ENCODE peak calls at places on chromosomes 6 and 20, in five cellular contexts. One of them, this sample, is unnamed.

GRCh38 chr6:16762265-16762546 is 946 bp upstream of the ATXN1 start:
- DNase-seq in WTC11: no peak
- DNase-seq in BJ: no peak
- DNase-seq in cardiac fibroblast: peak
- DNase-seq in heart right ventricle: no peak
- DNase-seq in this sample: peak

GRCh38 chr6:71290611-71291010 is 2.0 kb downstream of the OGFRL1 start:
- DNase-seq in cardiac fibroblast: no peak
- DNase-seq in WTC11: no peak
- DNase-seq in BJ: no peak
- DNase-seq in heart right ventricle: no peak
- DNase-seq in this sample: no peak

GRCh38 chr6:127102299-127102698 is 16.2 kb upstream of the RSPO3 start:
- DNase-seq in BJ: peak
- DNase-seq in heart right ventricle: no peak
- DNase-seq in cardiac fibroblast: peak
- DNase-seq in WTC11: no peak
- DNase-seq in this sample: peak

GRCh38 chr6:22240025-22240424 is 56.8 kb downstream of the PRL start:
- DNase-seq in BJ: no peak
- DNase-seq in cardiac fibroblast: no peak
- DNase-seq in heart right ventricle: no peak
- DNase-seq in WTC11: no peak
- DNase-seq in this sample: no peak

GRCh38 chr6:152351110-152351509 is 286.1 kb downstream of the SYNE1 start:
- DNase-seq in cardiac fibroblast: no peak
- DNase-seq in WTC11: no peak
- DNase-seq in heart right ventricle: peak
- DNase-seq in BJ: no peak
- DNase-seq in this sample: no peak

GRCh38 chr6:71291991-71292390 is 3.4 kb downstream of the OGFRL1 start:
- DNase-seq in cardiac fibroblast: peak
- DNase-seq in heart right ventricle: no peak
- DNase-seq in WTC11: no peak
- DNase-seq in BJ: no peak
- DNase-seq in this sample: no peak

GRCh38 chr6:112253505-112253841 is 894 bp downstream of the LAMA4 start:
- DNase-seq in heart right ventricle: peak
- DNase-seq in BJ: no peak
- DNase-seq in WTC11: no peak
- DNase-seq in cardiac fibroblast: no peak
- DNase-seq in this sample: no peak

GRCh38 chr20:51508158-51508557 is 34.4 kb downstream of the NFATC2 start:
- DNase-seq in cardiac fibroblast: no peak
- DNase-seq in BJ: no peak
- DNase-seq in heart right ventricle: no peak
- DNase-seq in WTC11: no peak
- DNase-seq in this sample: no peak

GRCh38 chr20:51573576-51574243 is 31.2 kb upstream of the NFATC2 start:
- DNase-seq in cardiac fibroblast: peak
- DNase-seq in WTC11: no peak
- DNase-seq in heart right ventricle: peak
- DNase-seq in BJ: no peak
- DNase-seq in this sample: no peak

GRCh38 chr6:104795363-104795762 is 64.4 kb downstream of the HACE1 start:
- DNase-seq in cardiac fibroblast: no peak
- DNase-seq in heart right ventricle: no peak
- DNase-seq in BJ: no peak
- DNase-seq in WTC11: no peak
- DNase-seq in this sample: no peak

GRCh38 chr6:87718662-87719433 is 16.8 kb upstream of the AKIRIN2 start:
- DNase-seq in WTC11: no peak
- DNase-seq in heart right ventricle: no peak
- DNase-seq in BJ: no peak
- DNase-seq in cardiac fibroblast: peak
- DNase-seq in this sample: no peak

GRCh38 chr6:159866286-159867247 is 24.2 kb upstream of the MAS1 start:
- DNase-seq in BJ: no peak
- DNase-seq in heart right ventricle: no peak
- DNase-seq in cardiac fibroblast: no peak
- DNase-seq in WTC11: no peak
- DNase-seq in this sample: no peak

GRCh38 chr6:170087946-170088348 is 202.9 kb downstream of the DLL1 start:
- DNase-seq in WTC11: peak
- DNase-seq in heart right ventricle: no peak
- DNase-seq in BJ: no peak
- DNase-seq in cardiac fibroblast: no peak
- DNase-seq in this sample: no peak

GRCh38 chr6:44067073-44067759 is 60.0 kb downstream of the MRPL14 start:
- DNase-seq in heart right ventricle: no peak
- DNase-seq in cardiac fibroblast: no peak
- DNase-seq in WTC11: no peak
- DNase-seq in BJ: no peak
- DNase-seq in this sample: no peak

GRCh38 chr20:47297746-47298145 is 58.8 kb downstream of the ZMYND8 start:
- DNase-seq in WTC11: no peak
- DNase-seq in cardiac fibroblast: no peak
- DNase-seq in heart right ventricle: no peak
- DNase-seq in BJ: no peak
- DNase-seq in this sample: no peak

GRCh38 chr20:10672579-10673127 is 1.1 kb downstream of the JAG1 start:
- DNase-seq in cardiac fibroblast: peak
- DNase-seq in WTC11: peak
- DNase-seq in heart right ventricle: peak
- DNase-seq in BJ: no peak
- DNase-seq in this sample: peak

GRCh38 chr20:38812915-38813573 is 7.5 kb downstream of the PPP1R16B start:
- DNase-seq in heart right ventricle: no peak
- DNase-seq in cardiac fibroblast: no peak
- DNase-seq in BJ: no peak
- DNase-seq in WTC11: no peak
- DNase-seq in this sample: no peak

GRCh38 chr20:4702562-4703280 is 19.0 kb upstream of the PRND start:
- DNase-seq in WTC11: no peak
- DNase-seq in heart right ventricle: no peak
- DNase-seq in cardiac fibroblast: no peak
- DNase-seq in BJ: no peak
- DNase-seq in this sample: no peak

GRCh38 chr6:30720738-30721197 is 616 bp downstream of the TUBB start:
- DNase-seq in cardiac fibroblast: peak
- DNase-seq in heart right ventricle: peak
- DNase-seq in BJ: no peak
- DNase-seq in WTC11: peak
- DNase-seq in this sample: no peak

GRCh38 chr6:73293331-73293730 is 30.3 kb upstream of the KHDC1 start:
- DNase-seq in WTC11: no peak
- DNase-seq in heart right ventricle: no peak
- DNase-seq in cardiac fibroblast: no peak
- DNase-seq in BJ: no peak
- DNase-seq in this sample: no peak

GRCh38 chr20:18585134-18585533 is 2.7 kb upstream of the DTD1 start:
- DNase-seq in heart right ventricle: no peak
- DNase-seq in WTC11: peak
- DNase-seq in BJ: peak
- DNase-seq in cardiac fibroblast: peak
- DNase-seq in this sample: peak

GRCh38 chr6:91436448-91436847 is 849.6 kb upstream of the MAP3K7 start:
- DNase-seq in heart right ventricle: no peak
- DNase-seq in cardiac fibroblast: no peak
- DNase-seq in BJ: no peak
- DNase-seq in WTC11: no peak
- DNase-seq in this sample: no peak

GRCh38 chr6:50849016-50849748 is 30.5 kb downstream of the TFAP2B start:
- DNase-seq in WTC11: peak
- DNase-seq in cardiac fibroblast: no peak
- DNase-seq in BJ: no peak
- DNase-seq in heart right ventricle: no peak
- DNase-seq in this sample: no peak

GRCh38 chr6:100452998-100453397 is 11.7 kb downstream of the SIM1 start:
- DNase-seq in BJ: peak
- DNase-seq in WTC11: no peak
- DNase-seq in heart right ventricle: no peak
- DNase-seq in cardiac fibroblast: no peak
- DNase-seq in this sample: peak

GRCh38 chr20:57248132-57248797 is 18.2 kb downstream of the BMP7 start:
- DNase-seq in heart right ventricle: no peak
- DNase-seq in cardiac fibroblast: no peak
- DNase-seq in WTC11: no peak
- DNase-seq in BJ: no peak
- DNase-seq in this sample: no peak

GRCh38 chr6:143037470-143037869 is 23.2 kb upstream of the AIG1 start:
- DNase-seq in cardiac fibroblast: no peak
- DNase-seq in BJ: no peak
- DNase-seq in heart right ventricle: no peak
- DNase-seq in WTC11: no peak
- DNase-seq in this sample: no peak

GRCh38 chr6:158770533-158770932 is 48.6 kb downstream of the EZR start:
- DNase-seq in WTC11: no peak
- DNase-seq in heart right ventricle: peak
- DNase-seq in cardiac fibroblast: no peak
- DNase-seq in BJ: no peak
- DNase-seq in this sample: no peak

GRCh38 chr6:79384845-79385244 is 150.4 kb upstream of the HMGN3 start:
- DNase-seq in cardiac fibroblast: peak
- DNase-seq in BJ: no peak
- DNase-seq in WTC11: no peak
- DNase-seq in heart right ventricle: no peak
- DNase-seq in this sample: no peak

GRCh38 chr6:40355532-40355931 is 231.6 kb downstream of the LRFN2 start:
- DNase-seq in BJ: no peak
- DNase-seq in cardiac fibroblast: no peak
- DNase-seq in WTC11: no peak
- DNase-seq in heart right ventricle: no peak
- DNase-seq in this sample: no peak

GRCh38 chr6:128518531-128519131 is 1.8 kb downstream of the PTPRK start:
- DNase-seq in WTC11: no peak
- DNase-seq in cardiac fibroblast: peak
- DNase-seq in heart right ventricle: no peak
- DNase-seq in BJ: no peak
- DNase-seq in this sample: no peak

GRCh38 chr6:128517124-128517523 is 3.3 kb downstream of the PTPRK start:
- DNase-seq in BJ: no peak
- DNase-seq in heart right ventricle: no peak
- DNase-seq in cardiac fibroblast: no peak
- DNase-seq in WTC11: no peak
- DNase-seq in this sample: no peak

GRCh38 chr6:128513878-128514277 is 6.5 kb downstream of the PTPRK start:
- DNase-seq in cardiac fibroblast: no peak
- DNase-seq in BJ: no peak
- DNase-seq in WTC11: no peak
- DNase-seq in heart right ventricle: no peak
- DNase-seq in this sample: no peak

GRCh38 chr6:128515550-128516513 is 4.6 kb downstream of the PTPRK start:
- DNase-seq in cardiac fibroblast: peak
- DNase-seq in BJ: no peak
- DNase-seq in WTC11: no peak
- DNase-seq in heart right ventricle: no peak
- DNase-seq in this sample: no peak

DNA sequence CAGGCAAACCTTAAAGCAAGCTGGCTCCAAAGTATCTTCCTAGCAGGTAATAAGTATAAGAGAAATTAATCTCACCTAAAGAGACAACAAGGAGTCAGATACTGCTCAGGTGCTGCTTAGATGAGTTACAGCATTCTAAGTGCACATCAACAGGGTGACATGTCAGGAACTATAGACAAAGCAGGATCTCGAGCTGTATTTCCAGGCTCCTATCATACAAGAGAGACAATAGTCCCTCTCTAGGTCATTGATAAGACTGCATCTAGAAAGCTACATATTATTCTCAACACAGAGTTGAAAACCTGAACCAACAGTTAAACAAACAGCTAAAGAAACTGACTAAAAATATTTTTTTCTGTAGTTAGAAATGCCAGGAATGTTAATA is 3.9 kb downstream of the PTPRK start:
- DNase-seq in WTC11: no peak
- DNase-seq in cardiac fibroblast: peak
- DNase-seq in BJ: no peak
- DNase-seq in heart right ventricle: no peak
- DNase-seq in this sample: peak
- TF ChIP-seq CTCF in WTC11: no peak
- TF ChIP-seq CTCF in cardiac fibroblast: peak
- TF ChIP-seq CTCF in BJ: peak
- TF ChIP-seq CTCF in heart right ventricle: peak
- TF ChIP-seq CTCF in this sample: peak

DNA sequence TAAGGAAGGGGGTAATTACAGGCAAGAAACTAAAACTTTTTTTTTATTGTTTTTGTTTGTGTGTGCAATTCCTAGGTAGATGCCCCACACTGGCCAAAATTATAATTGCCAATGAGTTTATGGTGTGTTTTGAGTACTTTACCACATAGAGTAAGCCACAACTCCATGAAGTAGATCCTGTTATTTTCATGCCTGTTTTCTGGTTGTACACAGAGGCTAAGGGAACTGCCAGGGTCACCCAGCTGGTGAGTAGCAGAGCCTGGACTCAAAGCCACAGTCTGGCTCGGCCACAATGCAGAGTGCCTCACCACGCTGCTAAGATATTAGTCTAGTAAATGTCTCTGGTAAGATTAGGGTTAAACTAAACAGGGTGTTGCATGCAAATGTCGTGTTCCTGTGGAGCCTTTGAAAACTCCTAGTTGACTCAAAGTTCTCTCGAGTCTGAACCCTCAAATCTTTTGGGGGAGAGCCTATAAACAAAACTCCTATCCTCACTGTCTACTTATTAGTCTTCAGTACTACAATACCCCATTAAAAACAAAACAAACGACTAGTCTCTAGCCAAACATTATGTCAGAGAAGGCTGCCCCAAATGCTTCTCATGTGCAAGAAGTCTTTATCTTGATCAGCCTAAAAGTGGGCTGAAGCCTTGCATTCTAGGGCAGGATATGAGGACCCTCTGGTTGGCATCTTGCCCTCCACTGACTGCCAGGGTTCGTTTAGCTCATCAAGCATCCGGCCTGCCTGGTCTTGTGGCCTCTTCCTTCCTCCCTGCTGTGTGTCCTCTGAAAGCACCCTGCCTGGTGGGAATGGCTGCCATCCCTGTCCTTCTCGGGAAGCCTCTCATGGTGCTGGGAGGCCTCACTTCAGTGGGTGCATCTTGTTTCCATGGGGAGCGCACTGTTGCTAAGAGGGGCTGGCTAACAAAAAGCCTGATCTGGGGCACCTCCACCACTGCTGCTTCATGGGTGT is 4.2 kb downstream of the DUSP22 start:
- DNase-seq in BJ: no peak
- DNase-seq in WTC11: no peak
- DNase-seq in heart right ventricle: peak
- DNase-seq in cardiac fibroblast: no peak
- DNase-seq in this sample: no peak
- TF ChIP-seq CTCF in BJ: no peak
- TF ChIP-seq CTCF in WTC11: no peak
- TF ChIP-seq CTCF in heart right ventricle: peak
- TF ChIP-seq CTCF in cardiac fibroblast: no peak
- TF ChIP-seq CTCF in this sample: peak

GRCh38 chr20:59940129-59940955 is at the start of the genes FAM217B and PPP1R3D:
- DNase-seq in heart right ventricle: peak
- DNase-seq in cardiac fibroblast: peak
- DNase-seq in WTC11: peak
- DNase-seq in BJ: peak
- DNase-seq in this sample: peak
- TF ChIP-seq CTCF in heart right ventricle: peak
- TF ChIP-seq CTCF in cardiac fibroblast: no peak
- TF ChIP-seq CTCF in WTC11: no peak
- TF ChIP-seq CTCF in BJ: peak
- TF ChIP-seq CTCF in this sample: peak

GRCh38 chr6:28965706-28966105 is 39.4 kb downstream of the ZNF311 start:
- DNase-seq in WTC11: no peak
- DNase-seq in BJ: no peak
- DNase-seq in heart right ventricle: no peak
- DNase-seq in cardiac fibroblast: no peak
- DNase-seq in this sample: no peak
- TF ChIP-seq CTCF in WTC11: no peak
- TF ChIP-seq CTCF in BJ: no peak
- TF ChIP-seq CTCF in heart right ventricle: no peak
- TF ChIP-seq CTCF in cardiac fibroblast: no peak
- TF ChIP-seq CTCF in this sample: no peak